ENCODE peak calls at places on chromosomes 7 and 10, in nine cellular contexts. W is neural crest cell; K is putamen; V is H4; Z is kidney tubule cell; U is right cardiac atrium; P is colonic mucosa; C is C1 segment of cervical spinal cord; N is activated CD8-positive, alpha-beta memory T cell treated with anti-CD3 and anti-CD28 coated beads, Interleukin-2, amount 10 ng/mL, durations not matched to agents 7 days and 5 days. S is an unnamed sample.

GRCh38 chr7:40698214-40698920 is 563.6 kb downstream of the SUGCT start:
- DNase-seq in N (no peak), K (no peak), Z (no peak), V (no peak), W (no peak), C (no peak), P (no peak), U (no peak), S (no peak)

GRCh38 chr7:157389951-157390730 is 53.3 kb downstream of the DNAJB6 start:
- DNase-seq in Z (peak), P (no peak), K (no peak), V (peak), U (peak), W (no peak), N (peak), C (no peak), S (no peak)

GRCh38 chr10:22228943-22229755 is 11.3 kb upstream of the EBLN1 start:
- DNase-seq in W (peak), K (peak), V (peak), P (peak), C (peak), U (peak), N (peak), Z (peak), S (peak)

GRCh38 chr7:149727053-149727452 is 46.3 kb downstream of the ZNF467 start:
- DNase-seq in C (no peak), W (no peak), K (no peak), U (no peak), Z (no peak), N (no peak), P (no peak), V (no peak), S (no peak)

GRCh38 chr10:103845983-103846382 is 9.4 kb downstream of the SH3PXD2A start:
- DNase-seq in P (peak), N (peak), W (no peak), K (no peak), C (no peak), U (peak), V (no peak), Z (no peak), S (no peak)

GRCh38 chr7:146090023-146090645 is 26.5 kb upstream of the CNTNAP2 start:
- DNase-seq in C (no peak), W (no peak), V (peak), P (no peak), Z (peak), K (peak), N (no peak), U (no peak), S (no peak)

GRCh38 chr10:16799621-16800020 is 17.6 kb downstream of the RSU1 start:
- DNase-seq in W (no peak), P (no peak), Z (peak), C (no peak), N (no peak), K (no peak), V (no peak), U (no peak), S (no peak)

GRCh38 chr7:105164751-105165150 is 150.7 kb downstream of the KMT2E start:
- DNase-seq in C (no peak), N (no peak), K (no peak), P (no peak), U (no peak), W (no peak), V (no peak), Z (no peak), S (no peak)

GRCh38 chr10:126511917-126512487 is 123.7 kb upstream of the ADAM12 start:
- DNase-seq in C (no peak), Z (no peak), V (no peak), N (no peak), W (no peak), K (no peak), P (no peak), U (no peak), S (peak)

GRCh38 chr7:55533050-55533728 is 39.1 kb downstream of the VOPP1 start:
- DNase-seq in P (no peak), N (peak), C (no peak), Z (peak), W (no peak), U (no peak), K (no peak), V (no peak), S (no peak)

S was measured in ecto neural progenitor cell.